ENCODE peak calls at places on chromosomes 11 and 22, in seven cellular contexts. One of them, this sample, is unnamed.
A peak's percentile ranks its signal among the peaks of the same experiment; 100 is the strongest.

GRCh38 chr11:6245536-6245935 is 6.6 kb downstream of the CNGA4 start:
- DNase-seq in HAP-1: no peak
- DNase-seq in lung: no peak
- DNase-seq in colonic mucosa: no peak
- DNase-seq in iPS DF 6.9: no peak
- DNase-seq in GM23248: no peak
- DNase-seq in H9: no peak
- DNase-seq in this sample: no peak

GRCh38 chr22:47175151-47175760 is 412.8 kb downstream of the TBC1D22A start:
- DNase-seq in HAP-1: no peak
- DNase-seq in lung: no peak
- DNase-seq in colonic mucosa: no peak
- DNase-seq in iPS DF 6.9: no peak
- DNase-seq in GM23248: peak; percentile 85
- DNase-seq in H9: peak; percentile 19
- DNase-seq in this sample: peak; percentile 38

GRCh38 chr11:133531450-133531849 is 851 bp downstream of the OPCML start:
- DNase-seq in HAP-1: no peak
- DNase-seq in lung: no peak
- DNase-seq in colonic mucosa: no peak
- DNase-seq in iPS DF 6.9: no peak
- DNase-seq in GM23248: no peak
- DNase-seq in H9: no peak
- DNase-seq in this sample: no peak

GRCh38 chr11:76512851-76513653 is 68.2 kb downstream of the EMSY start:
- DNase-seq in HAP-1: peak; percentile 93
- DNase-seq in lung: no peak
- DNase-seq in colonic mucosa: no peak
- DNase-seq in iPS DF 6.9: no peak
- DNase-seq in GM23248: peak; percentile 62
- DNase-seq in H9: no peak
- DNase-seq in this sample: no peak

GRCh38 chr11:64580387-64580786 is 10.6 kb upstream of the SLC22A12 start:
- DNase-seq in HAP-1: no peak
- DNase-seq in lung: no peak
- DNase-seq in colonic mucosa: no peak
- DNase-seq in iPS DF 6.9: no peak
- DNase-seq in GM23248: peak; percentile 30
- DNase-seq in H9: no peak
- DNase-seq in this sample: no peak

GRCh38 chr22:43449831-43450225 is 38.0 kb downstream of the MPPED1 start:
- DNase-seq in HAP-1: no peak
- DNase-seq in lung: no peak
- DNase-seq in colonic mucosa: no peak
- DNase-seq in iPS DF 6.9: no peak
- DNase-seq in GM23248: no peak
- DNase-seq in H9: peak; percentile 13
- DNase-seq in this sample: no peak

GRCh38 chr22:29723766-29724165 is 4.0 kb downstream of the CABP7 start:
- DNase-seq in HAP-1: no peak
- DNase-seq in lung: no peak
- DNase-seq in colonic mucosa: no peak
- DNase-seq in iPS DF 6.9: no peak
- DNase-seq in GM23248: no peak
- DNase-seq in H9: no peak
- DNase-seq in this sample: no peak

GRCh38 chr22:45516923-45517675 is 14.4 kb downstream of the FBLN1 start:
- DNase-seq in HAP-1: no peak
- DNase-seq in lung: no peak
- DNase-seq in colonic mucosa: no peak
- DNase-seq in iPS DF 6.9: no peak
- DNase-seq in GM23248: peak; percentile 82
- DNase-seq in H9: no peak
- DNase-seq in this sample: no peak

GRCh38 chr11:86099727-86100320 is 30.9 kb upstream of the PICALM start:
- DNase-seq in HAP-1: no peak
- DNase-seq in lung: no peak
- DNase-seq in colonic mucosa: peak; percentile 57
- DNase-seq in iPS DF 6.9: no peak
- DNase-seq in GM23248: peak; percentile 85
- DNase-seq in H9: no peak
- DNase-seq in this sample: no peak

GRCh38 chr22:41919357-41920224 is 4.7 kb upstream of the SHISA8 start:
- DNase-seq in HAP-1: no peak
- DNase-seq in lung: peak; percentile 52
- DNase-seq in colonic mucosa: peak; percentile 84
- DNase-seq in iPS DF 6.9: peak; percentile 78
- DNase-seq in GM23248: peak; percentile 62
- DNase-seq in H9: peak; percentile 93
- DNase-seq in this sample: no peak

GRCh38 chr22:18075101-18075730 is 2.6 kb upstream of the PEX26 start:
- DNase-seq in HAP-1: no peak
- DNase-seq in lung: no peak
- DNase-seq in colonic mucosa: no peak
- DNase-seq in iPS DF 6.9: no peak
- DNase-seq in GM23248: no peak
- DNase-seq in H9: no peak
- DNase-seq in this sample: no peak

GRCh38 chr22:20086763-20087162 is 6.7 kb downstream of the DGCR8 start:
- DNase-seq in HAP-1: no peak
- DNase-seq in lung: no peak
- DNase-seq in colonic mucosa: no peak
- DNase-seq in iPS DF 6.9: no peak
- DNase-seq in GM23248: no peak
- DNase-seq in H9: no peak
- DNase-seq in this sample: no peak

GRCh38 chr11:10489444-10489785 is 34.4 kb downstream of the AMPD3 start:
- DNase-seq in HAP-1: no peak
- DNase-seq in lung: no peak
- DNase-seq in colonic mucosa: no peak
- DNase-seq in iPS DF 6.9: no peak
- DNase-seq in GM23248: no peak
- DNase-seq in H9: no peak
- DNase-seq in this sample: peak; percentile 62

GRCh38 chr11:64858467-64859401 is 14.3 kb upstream of the CDC42BPG start:
- DNase-seq in HAP-1: no peak
- DNase-seq in lung: no peak
- DNase-seq in colonic mucosa: no peak
- DNase-seq in iPS DF 6.9: no peak
- DNase-seq in GM23248: no peak
- DNase-seq in H9: no peak
- DNase-seq in this sample: no peak

GRCh38 chr22:35601743-35602633 is 15.1 kb downstream of the MB start:
- DNase-seq in HAP-1: no peak
- DNase-seq in lung: peak; percentile 44
- DNase-seq in colonic mucosa: no peak
- DNase-seq in iPS DF 6.9: no peak
- DNase-seq in GM23248: peak; percentile 89
- DNase-seq in H9: no peak
- DNase-seq in this sample: no peak

GRCh38 chr22:48321986-48322545 is 1505.6 kb downstream of the BRD1 start:
- DNase-seq in HAP-1: no peak
- DNase-seq in lung: no peak
- DNase-seq in colonic mucosa: no peak
- DNase-seq in iPS DF 6.9: no peak
- DNase-seq in GM23248: no peak
- DNase-seq in H9: no peak
- DNase-seq in this sample: no peak

GRCh38 chr22:48323746-48324145 is 1503.9 kb downstream of the BRD1 start:
- DNase-seq in HAP-1: no peak
- DNase-seq in lung: no peak
- DNase-seq in colonic mucosa: no peak
- DNase-seq in iPS DF 6.9: no peak
- DNase-seq in GM23248: no peak
- DNase-seq in H9: no peak
- DNase-seq in this sample: no peak

GRCh38 chr22:48320048-48320655 is 1507.5 kb downstream of the BRD1 start:
- DNase-seq in HAP-1: no peak
- DNase-seq in lung: no peak
- DNase-seq in colonic mucosa: no peak
- DNase-seq in iPS DF 6.9: no peak
- DNase-seq in GM23248: no peak
- DNase-seq in H9: no peak
- DNase-seq in this sample: no peak

GRCh38 chr22:48320671-48321515 is 1506.8 kb downstream of the BRD1 start:
- DNase-seq in HAP-1: no peak
- DNase-seq in lung: no peak
- DNase-seq in colonic mucosa: no peak
- DNase-seq in iPS DF 6.9: no peak
- DNase-seq in GM23248: no peak
- DNase-seq in H9: no peak
- DNase-seq in this sample: no peak

GRCh38 chr22:48322907-48323306 is 1504.8 kb downstream of the BRD1 start:
- DNase-seq in HAP-1: no peak
- DNase-seq in lung: no peak
- DNase-seq in colonic mucosa: no peak
- DNase-seq in iPS DF 6.9: no peak
- DNase-seq in GM23248: no peak
- DNase-seq in H9: no peak
- DNase-seq in this sample: no peak
- H3K9me3 ChIP-seq in HAP-1: no peaks in the 10 kb centered on the region
- H3K9me3 ChIP-seq in lung: no peaks in the 10 kb centered on the region
- H3K9me3 ChIP-seq in colonic mucosa: no peaks in the 10 kb centered on the region
- H3K9me3 ChIP-seq in iPS DF 6.9: peaks cover 40% of the 10 kb centered on the region
- H3K9me3 ChIP-seq in GM23248: no peaks in the 10 kb centered on the region
- H3K9me3 ChIP-seq in H9: no peaks in the 10 kb centered on the region
- H3K9me3 ChIP-seq in this sample: no peaks in the 10 kb centered on the region

GRCh38 chr11:120211522-120212258 is 858 bp downstream of the OAF start:
- DNase-seq in HAP-1: no peak
- DNase-seq in lung: no peak
- DNase-seq in colonic mucosa: no peak
- DNase-seq in iPS DF 6.9: no peak
- DNase-seq in GM23248: peak; percentile 57
- DNase-seq in H9: no peak
- DNase-seq in this sample: no peak

GRCh38 chr11:120210651-120211521 is at the start of gene OAF:
- DNase-seq in HAP-1: peak; percentile 86
- DNase-seq in lung: peak; percentile 57
- DNase-seq in colonic mucosa: peak; percentile 84
- DNase-seq in iPS DF 6.9: peak; percentile 66
- DNase-seq in GM23248: peak; percentile 90
- DNase-seq in H9: peak; percentile 89
- DNase-seq in this sample: peak; percentile 74

GRCh38 chr11:120214581-120214980 is 3.7 kb downstream of the OAF start:
- DNase-seq in HAP-1: no peak
- DNase-seq in lung: no peak
- DNase-seq in colonic mucosa: no peak
- DNase-seq in iPS DF 6.9: no peak
- DNase-seq in GM23248: no peak
- DNase-seq in H9: no peak
- DNase-seq in this sample: no peak

GRCh38 chr11:120212259-120212888 is 1.5 kb downstream of the OAF start:
- DNase-seq in HAP-1: no peak
- DNase-seq in lung: no peak
- DNase-seq in colonic mucosa: no peak
- DNase-seq in iPS DF 6.9: no peak
- DNase-seq in GM23248: peak; percentile 48
- DNase-seq in H9: no peak
- DNase-seq in this sample: no peak

DNA sequence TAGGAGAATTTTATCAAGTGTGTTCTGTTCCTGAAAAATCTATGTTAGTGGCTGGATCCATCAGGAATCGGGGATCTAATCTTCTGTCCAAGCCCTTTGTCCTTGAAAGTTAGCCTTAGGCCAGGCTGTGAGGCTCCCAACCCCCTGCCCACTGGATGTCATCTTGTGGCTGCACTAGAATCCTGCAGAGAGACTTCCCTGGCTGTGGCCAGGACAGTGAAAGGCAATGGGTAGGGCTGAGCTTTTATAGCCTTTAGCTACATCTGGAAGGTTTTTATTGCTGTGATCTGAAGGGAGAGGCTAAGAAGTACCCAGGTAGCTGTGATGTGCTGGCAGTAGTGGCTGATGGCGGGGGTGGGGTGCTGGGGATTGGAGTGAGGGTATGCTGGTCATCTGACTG is 2.1 kb downstream of the OAF start:
- DNase-seq in HAP-1: no peak
- DNase-seq in lung: no peak
- DNase-seq in colonic mucosa: peak; percentile 85
- DNase-seq in iPS DF 6.9: no peak
- DNase-seq in GM23248: peak; percentile 40
- DNase-seq in H9: no peak
- DNase-seq in this sample: no peak
- H3K4me1 ChIP-seq in HAP-1: peaks cover 7% of the 10 kb centered on the region
- H3K4me1 ChIP-seq in lung: peaks cover 5% of the 10 kb centered on the region
- H3K4me1 ChIP-seq in colonic mucosa: peaks cover 16% of the 10 kb centered on the region
- H3K4me1 ChIP-seq in iPS DF 6.9: no peaks in the 10 kb centered on the region
- H3K4me1 ChIP-seq in GM23248: peaks cover 47% of the 10 kb centered on the region
- H3K4me1 ChIP-seq in H9: no peaks in the 10 kb centered on the region
- H3K4me1 ChIP-seq in this sample: no peaks in the 10 kb centered on the region

DNA sequence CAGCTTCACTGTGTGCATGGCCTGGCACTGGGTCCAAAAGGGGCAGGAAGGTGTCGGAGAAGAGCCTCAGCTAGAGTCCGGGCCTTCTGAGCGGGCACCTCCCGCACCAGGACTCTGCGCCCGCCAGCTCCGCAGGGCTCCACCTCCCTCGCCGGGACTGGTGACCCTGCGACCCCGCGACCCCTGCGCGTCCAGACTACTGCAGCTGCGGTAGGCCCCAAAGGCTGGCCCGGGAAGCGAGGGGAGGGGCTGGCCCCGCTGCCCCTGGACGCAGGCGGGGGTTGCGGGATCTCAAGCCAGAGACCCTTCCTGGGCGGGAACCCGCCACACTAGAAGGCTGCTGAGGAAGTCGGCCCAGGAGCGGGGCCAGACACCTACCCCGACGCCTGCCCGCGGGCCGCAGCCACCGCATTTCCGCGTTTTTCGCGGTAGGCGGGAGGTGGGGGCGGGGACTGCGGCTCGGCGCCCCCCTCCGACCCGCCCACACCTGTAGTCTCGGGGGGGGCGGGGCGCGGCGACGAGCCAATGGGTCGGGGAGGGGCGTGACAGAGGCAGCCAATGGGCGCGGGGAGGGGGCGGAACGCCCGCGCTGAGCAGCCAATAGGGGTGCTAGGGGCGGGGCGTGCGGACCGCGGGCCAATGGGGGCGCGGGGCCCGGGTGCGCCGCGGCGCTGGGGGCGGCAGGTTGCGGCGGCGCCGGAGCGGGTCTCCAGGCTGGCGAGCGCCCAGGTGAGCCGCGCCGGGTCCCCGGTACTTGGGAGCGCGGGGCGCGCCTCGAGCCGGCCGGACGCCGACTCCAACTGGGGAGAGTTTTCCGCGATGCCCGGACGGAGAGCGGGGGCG is at the start of the genes LMNTD2 and RASSF7:
- DNase-seq in HAP-1: peak; percentile 85
- DNase-seq in lung: peak; percentile 91
- DNase-seq in colonic mucosa: peak; percentile 95
- DNase-seq in iPS DF 6.9: no peak
- DNase-seq in GM23248: peak; percentile 89
- DNase-seq in H9: peak; percentile 93
- DNase-seq in this sample: peak; percentile 68
- H3K9me3 ChIP-seq in HAP-1: no peaks in the 10 kb centered on the region
- H3K9me3 ChIP-seq in lung: no peaks in the 10 kb centered on the region
- H3K9me3 ChIP-seq in colonic mucosa: no peaks in the 10 kb centered on the region
- H3K9me3 ChIP-seq in iPS DF 6.9: no peaks in the 10 kb centered on the region
- H3K9me3 ChIP-seq in GM23248: no peaks in the 10 kb centered on the region
- H3K9me3 ChIP-seq in H9: no peaks in the 10 kb centered on the region
- H3K9me3 ChIP-seq in this sample: no peaks in the 10 kb centered on the region

DNA sequence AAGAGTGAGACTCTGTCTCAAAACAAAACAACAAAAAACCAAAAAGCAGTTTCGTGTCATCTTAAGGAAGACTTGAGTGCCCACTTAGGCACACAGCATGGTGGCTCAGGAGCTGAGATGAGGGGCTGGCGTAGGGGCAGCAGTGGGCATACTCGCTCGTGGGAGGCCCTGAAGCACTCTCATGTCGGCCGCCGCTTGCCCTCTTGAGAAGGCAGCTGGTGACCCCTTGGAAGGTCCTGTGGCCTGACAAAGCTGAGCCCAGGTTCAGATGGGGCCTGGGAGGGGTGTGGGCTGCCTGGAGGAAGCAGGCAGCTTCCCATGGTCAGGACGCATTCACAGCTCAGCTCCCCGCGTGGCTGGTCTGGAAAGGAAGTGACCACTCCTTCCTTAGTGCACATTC is 15.0 kb downstream of the MUC5B start:
- DNase-seq in HAP-1: no peak
- DNase-seq in lung: no peak
- DNase-seq in colonic mucosa: no peak
- DNase-seq in iPS DF 6.9: no peak
- DNase-seq in GM23248: no peak
- DNase-seq in H9: no peak
- DNase-seq in this sample: no peak
- H3K4me1 ChIP-seq in HAP-1: no peaks in the 10 kb centered on the region
- H3K4me1 ChIP-seq in lung: no peaks in the 10 kb centered on the region
- H3K4me1 ChIP-seq in colonic mucosa: peaks cover 9% of the 10 kb centered on the region
- H3K4me1 ChIP-seq in iPS DF 6.9: no peaks in the 10 kb centered on the region
- H3K4me1 ChIP-seq in GM23248: no peaks in the 10 kb centered on the region
- H3K4me1 ChIP-seq in H9: no peaks in the 10 kb centered on the region
- H3K4me1 ChIP-seq in this sample: no peaks in the 10 kb centered on the region

This sample was measured in ascending aorta.